ENCODE peak calls at places on chromosomes 11 and 22, in four cellular contexts. J is fibroblast of lung, C is fibroblast of pulmonary artery, S is kidney epithelial cell. E is an unnamed sample.

GRCh38 chr11:61189933-61190332 is 13.4 kb upstream of the PGA3 start:
- DNase-seq in J (no peak), C (no peak), S (no peak), E (no peak)

GRCh38 chr11:46475926-46476545 is 84.5 kb upstream of the CHRM4 start:
- DNase-seq in J (no peak), C (no peak), S (no peak), E (no peak)

GRCh38 chr11:34356576-34356917 is 1.3 kb downstream of the ABTB2 start:
- DNase-seq in J (peak), C (peak), S (no peak), E (no peak)

GRCh38 chr22:27820896-27821866 is 19.6 kb upstream of the MN1 start:
- DNase-seq in J (peak), C (no peak), S (no peak), E (no peak)

GRCh38 chr11:129283141-129283540 is 91.0 kb upstream of the ARHGAP32 start:
- DNase-seq in J (no peak), C (no peak), S (no peak), E (no peak)

GRCh38 chr11:67631427-67631826 is 1.7 kb upstream of the NUDT8 start:
- DNase-seq in J (no peak), C (no peak), S (no peak), E (no peak)

GRCh38 chr22:37484115-37485005 is 1.8 kb downstream of the MFNG start:
- DNase-seq in J (no peak), C (no peak), S (no peak), E (no peak)

GRCh38 chr11:65488273-65489058 is 10.4 kb upstream of the MALAT1 start:
- DNase-seq in J (peak), C (peak), S (no peak), E (no peak)

GRCh38 chr22:29481265-29482000 is 1.4 kb downstream of the NEFH start:
- DNase-seq in J (no peak), C (peak), S (no peak), E (no peak)

GRCh38 chr22:42388130-42388797 is 43.9 kb downstream of the NFAM1 start:
- DNase-seq in J (peak), C (peak), S (no peak), E (no peak)

GRCh38 chr11:61083601-61084147 is 18.6 kb upstream of the CD5 start:
- DNase-seq in J (no peak), C (no peak), S (no peak), E (no peak)

GRCh38 chr11:1841511-1842148 is 2.8 kb downstream of the TNNI2 start:
- DNase-seq in J (no peak), C (no peak), S (no peak), E (no peak)

GRCh38 chr11:2562181-2562581 is 117.4 kb downstream of the KCNQ1 start:
- DNase-seq in J (no peak), C (no peak), S (no peak), E (no peak)

GRCh38 chr11:12693075-12693473 is 18.9 kb downstream of the TEAD1 start:
- DNase-seq in J (peak), C (no peak), S (no peak), E (no peak)

GRCh38 chr11:6660712-6661111 is 5.1 kb upstream of the DCHS1 start:
- DNase-seq in J (no peak), C (no peak), S (no peak), E (no peak)

GRCh38 chr22:47605886-47606285 is 843.4 kb downstream of the TBC1D22A start:
- DNase-seq in J (no peak), C (no peak), S (no peak), E (no peak)

GRCh38 chr22:39091136-39092081 is 5.6 kb upstream of the APOBEC3H start:
- DNase-seq in J (no peak), C (no peak), S (no peak), E (no peak)

GRCh38 chr11:64863381-64864060 is 14.9 kb downstream of the EHD1 start:
- DNase-seq in J (no peak), C (no peak), S (no peak), E (no peak)

GRCh38 chr11:6611092-6612007 is 666 bp downstream of the TAF10 start:
- DNase-seq in J (peak), C (peak), S (no peak), E (no peak)

GRCh38 chr11:11789735-11790369 is 51.9 kb upstream of the USP47 start:
- DNase-seq in J (peak), C (peak), S (no peak), E (no peak)

GRCh38 chr11:46489668-46490560 is 98.3 kb upstream of the CHRM4 start:
- DNase-seq in J (peak), C (peak), S (no peak), E (no peak)

GRCh38 chr11:85115798-85116197 is 511.3 kb downstream of the DLG2 start:
- DNase-seq in J (peak), C (no peak), S (no peak), E (no peak)

GRCh38 chr22:37421468-37421877 is 5.8 kb downstream of the ELFN2 start:
- DNase-seq in J (no peak), C (no peak), S (no peak), E (no peak)

GRCh38 chr11:40338739-40339138 is 1120.7 kb downstream of the LRRC4C start:
- DNase-seq in J (peak), C (peak), S (peak), E (no peak)

GRCh38 chr11:10524471-10524870 is 16.5 kb downstream of the RNF141 start:
- DNase-seq in J (no peak), C (peak), S (no peak), E (no peak)

GRCh38 chr11:130781906-130782305 is 134.4 kb downstream of the SNX19 start:
- DNase-seq in J (peak), C (peak), S (no peak), E (no peak)

GRCh38 chr11:59801981-59802638 is 8.5 kb downstream of the MRPL16 start:
- DNase-seq in J (peak), C (peak), S (peak), E (no peak)
- H3K4me3 ChIP-seq in J (no peak), C (no peak), S (no peak), E (no peak)

DNA sequence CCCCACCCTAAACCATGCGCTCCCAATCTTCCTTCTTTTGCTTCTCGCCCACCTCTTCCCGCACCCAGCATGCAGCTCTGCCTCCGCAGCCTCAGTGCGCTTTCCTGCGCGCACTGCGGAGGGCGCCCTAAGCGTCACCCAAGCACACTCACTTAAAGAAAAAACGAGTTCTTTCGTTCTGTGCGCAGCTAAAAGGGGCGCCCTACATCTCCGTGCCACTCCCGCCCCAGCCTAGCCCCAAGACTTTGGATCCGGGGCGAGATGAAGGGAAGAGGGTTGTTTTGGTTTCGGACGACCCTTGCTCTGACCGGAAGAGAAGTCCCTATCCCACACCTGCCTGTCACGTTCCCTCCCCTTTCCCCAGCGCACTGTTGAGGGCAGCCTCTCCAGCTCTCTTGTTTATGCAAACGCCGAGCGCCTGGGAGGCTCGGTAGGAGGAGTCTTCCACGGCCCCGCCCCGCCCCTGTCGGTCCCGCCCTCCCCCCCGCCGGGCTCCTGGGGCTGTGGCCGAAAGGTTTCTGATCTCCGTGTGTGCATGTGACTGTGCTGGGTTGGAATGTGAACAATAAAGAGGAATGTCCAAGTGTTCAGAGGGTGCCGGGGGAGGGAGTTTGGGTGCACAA is 5.3 kb downstream of the VSIG2 start:
- DNase-seq in J (peak), C (peak), S (no peak), E (no peak)
- TF ChIP-seq CTCF in J (peak), C (peak), S (peak), E (peak)

GRCh38 chr22:31093090-31093850 is 12.2 kb downstream of the SMTN start:
- DNase-seq in J (no peak), C (no peak), S (no peak), E (no peak)
- H3K4me3 ChIP-seq in J (no peak), C (no peak), S (no peak), E (no peak)

DNA sequence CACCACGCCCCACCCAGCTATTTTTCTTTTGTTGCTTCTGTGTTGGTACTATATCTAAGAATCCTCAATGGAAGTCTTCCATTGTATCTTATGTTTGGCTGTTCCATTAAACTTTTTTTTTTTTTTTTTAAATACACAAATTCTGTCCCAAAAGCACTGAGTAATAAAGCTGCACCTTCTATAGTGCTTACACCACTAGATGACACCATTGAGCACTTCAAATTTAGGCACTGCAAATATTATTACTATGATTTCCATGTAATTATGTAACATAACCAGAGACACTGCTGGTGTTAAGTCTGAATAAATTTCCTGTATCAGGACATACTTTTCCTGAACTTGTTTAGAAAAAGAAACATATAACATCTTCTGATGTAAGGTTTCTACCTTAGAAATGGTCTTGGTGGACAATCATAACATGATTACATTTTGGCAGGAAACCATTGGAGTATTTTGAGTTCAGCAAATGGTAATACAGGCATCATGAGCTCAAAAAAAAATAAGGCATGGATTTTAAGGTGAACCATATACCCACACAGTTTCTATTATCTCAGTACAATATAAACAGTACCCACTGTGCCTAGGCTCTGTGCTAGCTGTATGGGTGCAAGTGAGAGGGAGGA is 110.5 kb downstream of the ATG16L2 start:
- DNase-seq in J (peak), C (peak), S (no peak), E (no peak)
- TF ChIP-seq CTCF in J (peak), C (peak), S (peak), E (peak)

GRCh38 chr11:123608371-123608770 is 46.1 kb downstream of the SCN3B start:
- DNase-seq in J (no peak), C (no peak), S (no peak), E (no peak)

GRCh38 chr11:123611698-123612097 is 42.7 kb downstream of the SCN3B start:
- DNase-seq in J (no peak), C (no peak), S (no peak), E (no peak)

GRCh38 chr11:123607781-123608180 is 46.6 kb downstream of the SCN3B start:
- DNase-seq in J (no peak), C (no peak), S (no peak), E (no peak)

GRCh38 chr11:123603666-123604065 is 50.8 kb downstream of the SCN3B start:
- DNase-seq in J (no peak), C (no peak), S (no peak), E (no peak)

DNA sequence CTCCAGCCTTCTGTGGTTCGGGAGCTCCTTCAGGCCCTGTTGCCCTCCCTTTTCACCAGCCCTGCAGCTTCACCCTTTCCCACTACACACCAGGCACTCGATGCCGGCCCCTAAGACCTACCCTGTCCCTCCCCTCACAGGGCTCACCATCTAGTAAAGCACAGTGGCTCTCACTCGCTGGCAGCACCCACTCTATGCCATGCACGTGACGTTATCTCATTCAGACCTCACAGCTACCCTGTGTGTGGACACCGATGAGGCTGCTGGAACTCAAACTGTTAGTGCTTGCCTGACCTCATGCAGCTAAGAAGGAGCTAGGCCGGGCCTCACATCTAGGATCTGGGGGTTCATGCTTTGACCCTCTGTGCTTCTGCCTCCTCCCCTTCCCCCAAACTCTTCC is 45.5 kb downstream of the SCN3B start:
- DNase-seq in J (no peak), C (no peak), S (no peak), E (no peak)
- H3K4me3 ChIP-seq in J (no peak), C (no peak), S (no peak), E (no peak)

GRCh38 chr11:76579752-76580151 is 90.8 kb downstream of the LRRC32 start:
- DNase-seq in J (no peak), C (no peak), S (no peak), E (no peak)

GRCh38 chr11:76577199-76577920 is 93.2 kb downstream of the LRRC32 start:
- DNase-seq in J (peak), C (peak), S (peak), E (peak)

GRCh38 chr11:76578655-76579046 is 91.9 kb downstream of the LRRC32 start:
- DNase-seq in J (no peak), C (peak), S (no peak), E (no peak)

GRCh38 chr11:76577921-76578654 is 92.5 kb downstream of the LRRC32 start:
- DNase-seq in J (no peak), C (no peak), S (no peak), E (no peak)

DNA sequence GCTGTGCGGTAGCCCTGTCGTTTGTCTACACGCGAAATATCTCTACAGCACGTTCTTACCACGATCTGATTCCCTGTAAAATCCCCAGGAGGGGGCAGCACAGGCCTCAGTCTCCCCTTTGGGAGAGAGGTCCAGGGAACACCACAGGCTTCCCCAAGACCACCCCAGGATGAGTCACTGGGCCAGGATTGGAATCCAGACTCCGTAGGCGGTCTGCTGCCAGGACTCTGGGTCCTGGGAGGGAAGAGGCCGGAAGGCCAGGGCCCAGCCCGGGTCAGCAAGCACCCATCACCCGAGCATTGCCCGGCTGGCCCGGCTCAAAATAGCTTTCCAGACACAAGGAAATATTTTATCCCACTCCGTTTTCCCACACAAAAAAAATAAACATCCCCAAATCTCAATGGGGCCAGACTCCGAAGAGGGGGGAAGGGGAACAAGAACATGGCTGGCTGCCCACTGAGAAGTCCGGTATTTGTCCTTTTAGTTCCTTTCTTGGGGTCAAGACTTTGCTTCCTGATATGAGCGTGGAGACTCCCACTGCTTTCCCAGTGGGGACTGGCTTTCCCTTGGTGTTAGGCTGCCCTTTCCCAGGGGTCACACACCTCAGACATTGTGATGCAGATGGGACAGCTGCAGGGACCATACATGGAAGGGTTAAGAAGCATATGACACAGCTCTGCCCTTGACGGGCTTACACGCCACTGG is 91.3 kb downstream of the LRRC32 start:
- DNase-seq in J (no peak), C (peak), S (no peak), E (no peak)
- TF ChIP-seq CTCF in J (peak), C (peak), S (peak), E (no peak)

GRCh38 chr11:836274-836673 is 3.5 kb downstream of the CD151 start:
- DNase-seq in J (no peak), C (no peak), S (no peak), E (no peak)
- H3K4me3 ChIP-seq in J (no peak), C (no peak), S (no peak), E (no peak)

GRCh38 chr11:88280673-88281316 is 56.7 kb downstream of the CTSC start:
- DNase-seq in J (peak), C (peak), S (no peak), E (no peak)

GRCh38 chr11:88275636-88276035 is 61.9 kb downstream of the CTSC start:
- DNase-seq in J (no peak), C (no peak), S (no peak), E (no peak)

GRCh38 chr11:88284306-88285057 is 53.1 kb downstream of the CTSC start:
- DNase-seq in J (no peak), C (peak), S (no peak), E (no peak)

GRCh38 chr11:88282789-88283188 is 54.7 kb downstream of the CTSC start:
- DNase-seq in J (no peak), C (no peak), S (no peak), E (no peak)

DNA sequence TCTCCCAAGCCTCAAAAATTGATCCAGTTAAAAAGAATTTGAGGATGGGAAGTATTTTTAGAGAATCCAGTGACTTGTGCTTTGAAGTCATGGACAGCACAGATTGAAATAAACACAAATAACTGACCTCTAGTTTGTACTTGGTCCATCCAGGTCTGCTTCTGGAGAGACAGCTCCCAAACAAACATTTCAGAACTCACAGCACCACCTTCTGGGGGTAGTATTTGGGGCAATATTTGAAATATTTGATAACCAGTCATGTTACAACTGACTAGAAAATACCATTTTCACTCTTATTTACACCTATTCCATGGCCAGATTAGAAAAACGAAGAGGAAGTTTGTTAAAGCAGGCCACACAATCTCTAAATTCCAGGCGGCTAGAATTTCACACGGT is 56.2 kb downstream of the CTSC start:
- DNase-seq in J (peak), C (peak), S (no peak), E (no peak)
- TF ChIP-seq CTCF in J (peak), C (peak), S (peak), E (no peak)

E was measured in AG04449.